ENCODE peak calls at places on chromosomes 13 and 19, in ten cellular contexts. K, Q, U, Z, D, W, X, G, I and H are unnamed samples.

GRCh38 chr13:52377898-52378297 is 28.1 kb downstream of the THSD1 start:
- DNase-seq in I (no peak), U (no peak), Q (no peak), K (no peak), D (no peak), Z (no peak), X (no peak), W (no peak), G (no peak), H (no peak)

GRCh38 chr13:45384474-45385174 is 33.5 kb downstream of the SLC25A30 start:
- DNase-seq in G (no peak), U (no peak), D (no peak), X (no peak), I (no peak), W (no peak), Z (no peak), Q (no peak), K (no peak), H (no peak)

GRCh38 chr13:109271061-109271460 is 515.3 kb downstream of the IRS2 start:
- DNase-seq in D (no peak), U (no peak), Q (no peak), W (no peak), I (no peak), Z (no peak), X (no peak), G (no peak), K (no peak), H (no peak)

GRCh38 chr13:54742984-54743383 is 1714.4 kb downstream of the OLFM4 start:
- DNase-seq in D (no peak), W (no peak), G (no peak), I (no peak), U (no peak), Z (no peak), Q (no peak), X (no peak), K (no peak), H (no peak)

GRCh38 chr19:30784850-30785459 is 412.8 kb downstream of the ZNF536 start:
- DNase-seq in G (peak), D (peak), Q (peak), W (peak), Z (peak), I (peak), U (peak), X (no peak), K (no peak), H (peak)

GRCh38 chr19:32339988-32340874 is 5.2 kb upstream of the ZNF507 start:
- DNase-seq in I (peak), K (peak), W (peak), G (peak), D (peak), Q (no peak), U (peak), Z (peak), X (no peak), H (peak)

GRCh38 chr19:46471116-46471733 is at the start of gene PNMA8A:
- DNase-seq in X (no peak), Z (peak), K (peak), D (no peak), Q (no peak), W (no peak), I (peak), U (peak), G (no peak), H (no peak)

GRCh38 chr13:105774739-105775460 is 760.6 kb downstream of the EFNB2 start:
- DNase-seq in X (peak), G (no peak), K (peak), Q (no peak), W (no peak), I (no peak), Z (no peak), U (peak), D (no peak), H (no peak)

DNA sequence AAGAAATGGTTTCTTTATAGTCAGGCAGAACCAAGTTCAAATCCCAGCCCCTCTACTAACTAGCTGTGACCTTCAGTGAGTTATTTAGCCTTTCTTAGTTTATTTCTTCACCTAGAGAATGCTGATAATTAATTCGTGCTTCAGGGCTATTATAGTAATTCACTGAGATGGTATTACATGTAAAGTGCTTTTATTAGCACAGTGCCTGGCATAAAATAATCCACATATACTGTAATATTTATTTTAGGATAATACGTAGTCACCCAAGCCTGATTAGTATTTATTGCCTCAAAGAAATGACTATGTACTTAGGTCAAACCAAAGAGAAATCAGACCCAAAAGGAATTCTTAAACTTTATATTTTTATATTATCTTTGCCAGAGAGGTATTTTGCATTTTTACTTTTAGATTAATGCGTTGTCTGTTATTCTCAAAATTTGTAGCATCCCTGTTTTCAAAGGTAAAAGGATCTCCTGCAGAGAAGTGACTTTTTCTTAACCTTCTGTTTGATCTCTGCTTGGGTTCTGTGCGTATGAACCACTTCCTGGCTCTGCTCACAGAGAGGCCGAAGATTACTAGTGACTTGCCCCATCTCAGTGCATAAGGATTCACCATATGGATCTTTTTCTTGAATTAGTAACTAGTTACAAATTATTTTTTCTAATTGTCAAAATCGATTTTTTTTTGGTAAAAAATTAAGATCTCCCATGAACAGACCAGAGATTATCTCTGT is 19.7 kb downstream of the UBAC2 start:
- DNase-seq in W (no peak), U (no peak), I (no peak), G (no peak), D (peak), K (no peak), X (no peak), Q (no peak), Z (no peak), H (no peak)
- H3K4me3 ChIP-seq in W (no peak), U (no peak), I (no peak), G (no peak), D (no peak), K (no peak), X (no peak), Q (no peak), Z (no peak), H (no peak)

DNA sequence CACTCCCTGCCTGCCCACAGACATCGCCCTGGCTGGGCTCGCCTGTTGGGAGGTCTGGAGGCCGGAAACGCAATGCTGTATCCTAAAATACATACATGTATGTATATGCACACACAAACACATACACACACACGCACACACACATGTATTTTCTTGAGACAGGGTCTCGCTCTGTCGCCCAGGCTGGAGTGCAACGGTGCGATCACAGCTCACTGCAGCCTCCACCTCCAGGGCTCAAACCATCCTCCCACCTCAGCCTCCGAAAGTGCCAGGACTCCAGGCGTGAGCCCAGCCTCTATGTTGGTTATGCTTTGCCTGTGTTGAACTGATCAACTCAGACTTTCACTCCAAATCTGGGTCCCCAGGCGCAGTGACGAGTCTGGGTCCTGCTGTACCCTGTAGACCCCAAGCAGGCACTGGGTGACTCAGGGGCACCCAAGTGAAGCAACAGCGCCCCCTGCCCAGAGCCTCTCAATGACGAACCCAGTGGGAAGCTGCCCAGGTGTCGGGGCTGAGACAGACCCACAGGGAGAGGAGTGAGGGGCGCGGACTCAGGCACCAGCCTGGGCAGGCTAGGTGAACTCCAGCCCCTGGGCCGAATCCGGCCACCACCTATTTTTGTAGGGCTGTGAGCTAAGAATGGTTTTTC is 27.4 kb upstream of the CACTIN start:
- DNase-seq in Z (no peak), W (no peak), K (no peak), G (no peak), X (no peak), D (no peak), Q (no peak), I (no peak), U (no peak), H (no peak)
- TF ChIP-seq CTCF in Z (no peak), W (no peak), K (peak), G (no peak), X (peak), D (no peak), Q (no peak), I (no peak), U (no peak), H (no peak)

GRCh38 chr19:53942001-53942786 is 20.5 kb upstream of the CACNG8 start:
- DNase-seq in G (no peak), Z (no peak), K (peak), Q (no peak), W (no peak), D (no peak), U (no peak), X (no peak), I (no peak), H (no peak)
- TF ChIP-seq POLR2A in G (no peak), Z (no peak), K (no peak), Q (no peak), W (no peak), D (no peak), U (no peak), X (no peak), I (no peak), H (no peak)

DNA sequence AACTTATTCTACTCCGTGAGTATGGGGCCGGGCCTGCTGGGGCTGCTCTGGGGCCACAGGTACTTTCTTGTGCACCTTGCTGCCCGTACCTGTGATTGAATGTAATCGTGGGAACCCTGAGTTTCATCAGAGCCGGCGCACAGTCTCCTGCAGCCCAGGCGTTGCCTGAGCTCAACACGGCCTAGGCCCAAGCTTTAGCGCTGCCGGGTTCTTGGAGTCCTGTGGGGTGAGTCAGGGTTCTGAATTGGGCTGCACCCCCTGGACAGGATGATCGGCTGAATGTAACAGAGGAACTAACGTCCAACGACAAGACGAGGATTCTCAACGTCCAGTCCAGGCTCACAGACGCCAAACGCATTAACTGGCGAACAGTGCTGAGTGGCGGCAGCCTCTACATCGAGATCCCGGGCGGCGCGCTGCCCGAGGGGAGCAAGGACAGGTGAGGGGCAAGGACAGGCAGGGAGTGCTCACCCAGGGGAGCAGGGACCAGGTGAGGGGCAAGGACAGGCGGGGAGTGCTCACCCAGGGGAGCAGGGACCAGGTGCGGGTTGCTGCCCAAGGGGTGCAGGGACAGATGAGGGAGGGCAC is 10.4 kb downstream of the PEAK3 start:
- DNase-seq in X (no peak), D (no peak), G (no peak), U (peak), Q (no peak), K (no peak), Z (peak), W (no peak), I (no peak), H (no peak)
- H3K4me3 ChIP-seq in X (peak), D (peak), G (peak), U (peak), Q (peak), K (peak), Z (peak), W (peak), I (peak), H (peak)

DNA sequence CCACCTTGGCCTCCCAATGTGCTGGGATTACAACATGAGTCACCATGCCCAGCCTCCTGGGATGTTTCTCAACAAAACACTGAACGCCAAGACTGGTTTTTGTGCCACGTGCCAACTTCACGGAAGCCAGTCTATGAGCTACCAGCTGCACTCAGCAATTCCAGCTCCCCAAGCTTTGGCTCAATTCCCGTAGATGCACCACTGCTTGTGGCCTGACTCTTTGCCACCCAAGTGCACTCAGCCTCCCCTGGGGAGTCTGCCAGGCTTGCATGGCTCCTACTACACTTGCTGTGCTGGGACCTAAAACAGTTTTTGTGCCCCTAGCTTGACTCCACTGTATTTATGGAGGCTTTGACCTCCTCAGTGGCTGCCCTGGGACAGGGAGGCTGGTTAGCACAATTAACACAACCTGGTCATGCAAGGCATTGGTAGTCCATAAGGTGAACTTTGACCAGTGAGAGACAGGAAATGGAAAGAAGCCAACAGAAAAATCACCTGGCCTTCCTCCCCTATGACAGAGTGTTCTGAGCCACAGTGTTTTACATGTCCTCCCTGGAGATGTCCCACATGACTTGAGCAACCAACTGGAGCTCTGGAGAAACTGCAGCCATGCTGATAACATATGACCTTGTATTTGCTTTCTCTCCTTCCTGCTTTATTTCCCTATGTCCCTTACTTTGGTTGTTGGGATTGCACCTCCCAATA is 1173.1 kb downstream of the UQCRFS1 start:
- DNase-seq in D (no peak), Z (no peak), G (no peak), K (no peak), Q (peak), W (no peak), I (no peak), U (peak), X (no peak), H (no peak)
- TF ChIP-seq CTCF in D (no peak), Z (no peak), G (no peak), K (no peak), Q (no peak), W (no peak), I (no peak), U (no peak), X (no peak), H (no peak)

GRCh38 chr19:48968813-48969218 is 3.7 kb downstream of the FTL start:
- DNase-seq in X (no peak), D (no peak), W (no peak), Q (no peak), I (no peak), G (no peak), Z (no peak), U (no peak), K (no peak), H (no peak)

GRCh38 chr19:48965806-48966540 is 864 bp downstream of the FTL start:
- DNase-seq in I (peak), K (peak), W (peak), U (peak), Q (peak), Z (peak), X (peak), D (peak), G (peak), H (peak)

GRCh38 chr19:48966541-48967345 is 1.6 kb downstream of the FTL start:
- DNase-seq in D (no peak), Z (no peak), X (no peak), U (no peak), G (no peak), I (no peak), W (no peak), K (no peak), Q (no peak), H (no peak)

GRCh38 chr19:48968179-48968661 is 3.1 kb downstream of the FTL start:
- DNase-seq in K (no peak), X (no peak), U (no peak), I (no peak), G (no peak), Q (no peak), W (no peak), D (no peak), Z (no peak), H (no peak)

GRCh38 chr19:48967346-48968178 is 2.5 kb downstream of the FTL start:
- DNase-seq in G (no peak), D (no peak), Q (no peak), X (no peak), I (no peak), W (no peak), U (peak), Z (peak), K (no peak), H (no peak)
- TF ChIP-seq POLR2A in G (no peak), D (no peak), Q (no peak), X (no peak), I (no peak), W (peak), U (no peak), Z (no peak), K (peak), H (no peak)

GRCh38 chr19:21626924-21627697 is 121.7 kb downstream of the ZNF429 start:
- DNase-seq in X (no peak), D (no peak), U (no peak), Q (no peak), W (no peak), G (no peak), I (no peak), Z (no peak), K (no peak), H (no peak)
- H3K4me3 ChIP-seq in X (no peak), D (no peak), U (no peak), Q (no peak), W (no peak), G (no peak), I (no peak), Z (no peak), K (no peak), H (no peak)